ENCODE peak calls at places on chromosomes 16 and 17, in six cellular contexts. H is CD4-positive, alpha-beta memory T cell; U is fibroblast of lung; T is AG04450; Q is NCI-H69; R is dorsolateral prefrontal cortex. P is an unnamed sample.

GRCh38 chr17:76138234-76138895 is 2.7 kb downstream of the FOXJ1 start:
- DNase-seq in U (no peak), R (no peak), Q (peak), H (no peak), T (no peak), P (no peak)

GRCh38 chr16:25893332-25893731 is 201.6 kb downstream of the HS3ST4 start:
- DNase-seq in T (no peak), H (no peak), R (no peak), U (no peak), Q (no peak), P (no peak)

GRCh38 chr17:4229627-4230026 is 34.2 kb downstream of the ANKFY1 start:
- DNase-seq in Q (no peak), H (no peak), U (peak), R (no peak), T (no peak), P (no peak)

GRCh38 chr17:79789943-79790804 is 6.7 kb downstream of the CBX8 start:
- DNase-seq in Q (peak), H (no peak), R (no peak), U (no peak), T (no peak), P (no peak)

GRCh38 chr17:44350733-44351226 is 5.7 kb downstream of the GRN start:
- DNase-seq in T (no peak), R (peak), U (peak), Q (peak), H (peak), P (peak)

GRCh38 chr16:66476328-66477027 is 49.4 kb downstream of the BEAN1 start:
- DNase-seq in H (peak), Q (peak), U (no peak), T (no peak), R (no peak), P (no peak)

GRCh38 chr16:83561876-83562275 is 245.9 kb upstream of the HSBP1 start:
- DNase-seq in Q (no peak), U (peak), T (no peak), R (no peak), H (no peak), P (no peak)

GRCh38 chr16:87930456-87930855 is 5.9 kb downstream of the CA5A start:
- DNase-seq in R (no peak), H (no peak), Q (peak), T (no peak), U (no peak), P (no peak)